ENCODE peak calls at places on chromosomes 3 and 15, in nine cellular contexts. J is CD4-positive, alpha-beta memory T cell; W is sigmoid colon; R is IMR-90; B is fibroblast of lung; Y is small intestine; P is gastrocnemius medialis; X is mesendoderm; Z is CD4-positive, alpha-beta T cell. N is an unnamed sample.
A peak's percentile ranks its signal among the peaks of the same experiment; 100 is the strongest.

GRCh38 chr3:133230191-133230590 is 169.7 kb upstream of the BFSP2 start:
- DNase-seq in J (no peak), W (no peak), R (no peak), B (peak; percentile 18), Y (no peak), P (no peak), X (no peak), Z (no peak), N (no peak)

GRCh38 chr3:101567528-101568317 is 6.1 kb downstream of the TRMT10C start:
- DNase-seq in J (no peak), W (no peak), R (peak; percentile 87), B (peak; percentile 59), Y (no peak), P (no peak), X (no peak), Z (no peak), N (no peak)

GRCh38 chr3:54517424-54517823 is 395.1 kb downstream of the CACNA2D3 start:
- DNase-seq in J (no peak), W (no peak), R (no peak), B (no peak), Y (no peak), P (no peak), X (no peak), Z (no peak), N (no peak)

GRCh38 chr15:83206387-83206970 is 1.1 kb downstream of the HDGFL3 start:
- DNase-seq in J (no peak), W (peak; percentile 62), R (no peak), B (peak; percentile 19), Y (no peak), P (no peak), X (peak; percentile 40), Z (no peak), N (no peak)

GRCh38 chr3:171838218-171838720 is 4.9 kb upstream of the TMEM212 start:
- DNase-seq in J (no peak), W (peak; percentile 83), R (peak; percentile 78), B (peak; percentile 83), Y (no peak), P (peak; percentile 58), X (peak; percentile 16), Z (no peak), N (peak; percentile 74)

GRCh38 chr3:168121175-168121853 is 25.6 kb upstream of the GOLIM4 start:
- DNase-seq in J (no peak), W (peak; percentile 70), R (peak; percentile 18), B (peak; percentile 47), Y (no peak), P (peak; percentile 25), X (no peak), Z (no peak), N (no peak)

GRCh38 chr3:48595075-48595525 is at the start of gene COL7A1:
- DNase-seq in J (no peak), W (no peak), R (no peak), B (no peak), Y (no peak), P (no peak), X (no peak), Z (no peak), N (peak; percentile 54)

GRCh38 chr3:177441813-177442646 is 244.7 kb upstream of the TBL1XR1 start:
- DNase-seq in J (no peak), W (peak; percentile 82), R (no peak), B (peak; percentile 48), Y (no peak), P (no peak), X (peak; percentile 63), Z (no peak), N (no peak)

GRCh38 chr3:186826316-186826977 is 16.1 kb upstream of the ADIPOQ start:
- DNase-seq in J (peak; percentile 43), W (no peak), R (no peak), B (no peak), Y (no peak), P (peak; percentile 13), X (peak; percentile 37), Z (no peak), N (no peak)

DNA sequence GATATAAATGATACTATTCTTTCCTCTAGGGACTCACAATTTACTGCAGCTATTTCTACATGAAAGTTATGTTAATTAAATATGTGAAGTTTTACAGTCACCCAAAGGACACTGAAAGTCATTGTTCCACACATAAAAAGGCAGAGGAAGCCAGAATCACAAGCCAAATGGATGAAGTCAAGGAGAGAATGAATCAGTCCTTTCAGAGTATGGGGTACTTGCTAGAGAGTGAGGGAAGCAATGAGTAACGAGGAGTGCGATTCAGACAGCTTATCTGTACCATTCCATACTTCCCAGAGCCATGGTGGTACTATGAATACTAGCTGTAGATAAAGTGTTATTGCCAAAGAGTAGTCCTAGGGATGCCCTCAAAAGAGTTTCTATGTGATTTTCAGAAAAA is 16.8 kb downstream of the ST3GAL6 start:
- DNase-seq in J (no peak), W (no peak), R (peak; percentile 62), B (no peak), Y (no peak), P (no peak), X (no peak), Z (no peak), N (no peak)
- H3K27ac ChIP-seq in J (no peak overlapping the region), W (peak overlapping the region; percentile 8), R (no peak overlapping the region), B (no peak overlapping the region), Y (no peak overlapping the region), P (no peak overlapping the region), X (no peak overlapping the region), Z (no peak overlapping the region), N (no peak overlapping the region)

GRCh38 chr15:64844576-64845140 is 2.9 kb downstream of the PLEKHO2 start:
- DNase-seq in J (no peak), W (peak; percentile 66), R (no peak), B (no peak), Y (no peak), P (no peak), X (no peak), Z (no peak), N (no peak)
- H3K27ac ChIP-seq in J (peak overlapping the region; percentile 45), W (peak overlapping the region; percentile 98), R (peak overlapping the region; percentile 74), B (peak overlapping the region; percentile 39), Y (no peak overlapping the region), P (peak overlapping the region; percentile 91), X (no peak overlapping the region), Z (peak overlapping the region; percentile 36), N (peak overlapping the region; percentile 39)

DNA sequence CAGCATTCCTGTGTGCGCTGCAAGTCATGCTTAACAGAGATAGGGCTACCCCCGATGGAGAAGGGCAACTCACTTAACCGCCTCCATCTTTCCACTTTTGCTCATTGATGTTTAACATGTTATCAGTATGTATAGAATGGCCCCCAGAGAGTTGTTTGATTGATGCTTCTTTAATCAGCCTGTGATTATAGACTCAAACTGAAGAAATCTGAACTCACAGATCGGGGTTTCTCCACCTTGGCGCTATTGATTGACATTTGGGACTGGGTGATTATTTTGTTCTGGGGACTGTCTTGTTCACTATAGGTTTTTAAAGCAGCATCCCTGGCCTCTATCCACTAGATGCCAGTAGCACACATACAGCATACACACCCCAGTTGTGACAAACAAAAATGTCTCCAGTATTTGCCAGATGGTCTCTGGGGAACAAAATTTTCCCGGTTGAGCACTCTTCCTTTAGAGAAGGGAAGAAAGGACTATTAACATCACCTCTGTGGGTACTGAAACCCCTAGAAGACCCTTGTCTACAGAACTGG is 54.4 kb downstream of the LARS2 start:
- DNase-seq in J (no peak), W (no peak), R (no peak), B (no peak), Y (no peak), P (no peak), X (peak; percentile 18), Z (no peak), N (no peak)
- H3K27ac ChIP-seq in J (no peak overlapping the region), W (no peak overlapping the region), R (no peak overlapping the region), B (no peak overlapping the region), Y (no peak overlapping the region), P (no peak overlapping the region), X (no peak overlapping the region), Z (no peak overlapping the region), N (no peak overlapping the region)

GRCh38 chr3:170697803-170698350 is 112.0 kb upstream of the SLC7A14 start:
- DNase-seq in J (no peak), W (no peak), R (no peak), B (no peak), Y (no peak), P (no peak), X (peak; percentile 97), Z (no peak), N (no peak)

GRCh38 chr3:170697131-170697530 is 111.3 kb upstream of the SLC7A14 start:
- DNase-seq in J (no peak), W (no peak), R (no peak), B (no peak), Y (no peak), P (no peak), X (no peak), Z (no peak), N (no peak)

GRCh38 chr3:170700054-170700404 is 114.2 kb upstream of the SLC7A14 start:
- DNase-seq in J (no peak), W (no peak), R (no peak), B (no peak), Y (no peak), P (no peak), X (no peak), Z (no peak), N (no peak)

GRCh38 chr3:170701696-170702678 is 116.1 kb upstream of the SLC7A14 start:
- DNase-seq in J (no peak), W (no peak), R (no peak), B (no peak), Y (no peak), P (no peak), X (no peak), Z (no peak), N (no peak)

GRCh38 chr3:170699158-170700053 is 113.5 kb upstream of the SLC7A14 start:
- DNase-seq in J (no peak), W (no peak), R (no peak), B (no peak), Y (no peak), P (no peak), X (no peak), Z (no peak), N (peak; percentile 59)
- H3K27ac ChIP-seq in J (no peak overlapping the region), W (no peak overlapping the region), R (no peak overlapping the region), B (no peak overlapping the region), Y (no peak overlapping the region), P (no peak overlapping the region), X (no peak overlapping the region), Z (no peak overlapping the region), N (peak overlapping the region; percentile 70)

GRCh38 chr3:39024497-39024896 is 27.2 kb downstream of the SCN11A start:
- DNase-seq in J (no peak), W (no peak), R (no peak), B (no peak), Y (no peak), P (no peak), X (no peak), Z (no peak), N (no peak)
- H3K27ac ChIP-seq in J (no peak overlapping the region), W (no peak overlapping the region), R (no peak overlapping the region), B (no peak overlapping the region), Y (no peak overlapping the region), P (no peak overlapping the region), X (no peak overlapping the region), Z (no peak overlapping the region), N (no peak overlapping the region)

N was measured in ovary.